ENCODE peak calls at places on chromosomes 4 and X, in ten cellular contexts. I is psoas muscle, L is GM10248, K is left ventricle myocardium inferior, U is progenitor cell of endocrine pancreas, X is suprapubic skin, W is body of pancreas, Z is fibroblast of lung, A is activated B cell treated with CpG ODN at 0.5 μM for 24 hours, D is type B pancreatic cell. F is an unnamed sample.

GRCh38 chr4:8278421-8279287 is 9.1 kb downstream of the HTRA3 start:
- DNase-seq in L (no peak), A (no peak), K (peak; percentile 38), W (no peak), U (no peak), D (no peak), X (peak; percentile 78), I (peak; percentile 65), Z (peak; percentile 85), F (no peak)

GRCh38 chr4:87865960-87866598 is 33.3 kb downstream of the MEPE start:
- DNase-seq in K (no peak), I (no peak), X (no peak), D (no peak), L (no peak), U (no peak), W (no peak), Z (peak; percentile 72), A (no peak), F (no peak)

GRCh38 chr4:105050896-105051295 is 95.8 kb upstream of the TET2 start:
- DNase-seq in K (no peak), U (no peak), L (no peak), D (no peak), I (no peak), Z (peak; percentile 78), X (no peak), A (no peak), W (no peak), F (no peak)

GRCh38 chrX:150683536-150684146 is 9.6 kb upstream of the MTMR1 start:
- DNase-seq in K (no peak), Z (no peak), D (no peak), I (no peak), A (no peak), W (no peak), L (peak; percentile 37), U (no peak), X (no peak), F (no peak)

GRCh38 chr4:13829457-13829856 is 201.9 kb upstream of the BOD1L1 start:
- DNase-seq in I (no peak), A (no peak), X (no peak), U (no peak), D (no peak), L (no peak), Z (no peak), W (no peak), K (no peak), F (no peak)

GRCh38 chr4:79476196-79476595 is 68.2 kb upstream of the GK2 start:
- DNase-seq in W (no peak), I (peak; percentile 49), Z (no peak), D (no peak), L (no peak), K (no peak), A (no peak), U (no peak), X (peak; percentile 62), F (no peak)

GRCh38 chr4:94548571-94548970 is 96.8 kb downstream of the PDLIM5 start:
- DNase-seq in A (no peak), Z (peak; percentile 96), U (no peak), K (no peak), X (no peak), I (peak; percentile 56), W (no peak), L (no peak), D (no peak), F (no peak)

GRCh38 chrX:147343467-147343866 is 528.9 kb upstream of the CXorf51A start:
- DNase-seq in A (no peak), L (no peak), U (no peak), W (no peak), X (no peak), D (no peak), K (no peak), Z (no peak), I (no peak), F (no peak)

GRCh38 chr4:123397276-123398150 is 918 bp downstream of the SPRY1 start:
- DNase-seq in Z (peak; percentile 45), A (peak; percentile 43), K (peak; percentile 46), D (peak; percentile 71), W (peak; percentile 76), X (peak; percentile 78), U (peak; percentile 76), I (peak; percentile 76), L (peak; percentile 32), F (no peak)

GRCh38 chrX:136065044-136065671 is 79.9 kb downstream of the SLC9A6 start:
- DNase-seq in X (no peak), Z (peak; percentile 65), W (no peak), A (no peak), L (no peak), D (no peak), U (no peak), I (peak; percentile 65), K (peak; percentile 59), F (no peak)

GRCh38 chr4:39469429-39470077 is 10.7 kb downstream of the LIAS start:
- DNase-seq in Z (peak; percentile 81), L (peak; percentile 62), D (no peak), X (no peak), K (no peak), W (peak; percentile 61), U (peak; percentile 22), A (no peak), I (no peak), F (no peak)

GRCh38 chr4:13159041-13159620 is 325.0 kb downstream of the RAB28 start:
- DNase-seq in I (no peak), X (no peak), L (no peak), U (no peak), A (no peak), Z (peak; percentile 58), W (no peak), D (no peak), K (no peak), F (no peak)

GRCh38 chr4:126361287-126361686 is 1046.5 kb downstream of the FAT4 start:
- DNase-seq in U (no peak), I (no peak), K (no peak), A (no peak), X (no peak), L (no peak), Z (no peak), D (no peak), W (no peak), F (no peak)

GRCh38 chr4:81724925-81725329 is 253.2 kb upstream of the RASGEF1B start:
- DNase-seq in A (peak; percentile 18), W (peak; percentile 23), Z (no peak), K (peak; percentile 39), X (peak; percentile 81), U (no peak), I (peak; percentile 69), L (peak; percentile 19), D (no peak), F (no peak)

GRCh38 chr4:80202784-80203553 is 5.7 kb downstream of the PRDM8 start:
- DNase-seq in U (no peak), K (no peak), A (peak; percentile 64), W (peak; percentile 52), D (no peak), X (peak; percentile 66), Z (peak; percentile 54), I (no peak), L (peak; percentile 45), F (peak; percentile 79)

GRCh38 chr4:70473691-70474090 is 1.7 kb downstream of the MUC7 start:
- DNase-seq in D (no peak), X (no peak), I (no peak), W (no peak), L (no peak), U (no peak), Z (no peak), K (no peak), A (no peak), F (no peak)

GRCh38 chr4:108060164-108060563 is 70.5 kb downstream of the HADH start:
- DNase-seq in U (no peak), Z (peak; percentile 45), X (no peak), D (no peak), K (no peak), L (no peak), I (no peak), A (no peak), W (peak; percentile 12), F (no peak)
- TF ChIP-seq CTCF in U (peak; percentile 56), Z (peak; percentile 53), X (no peak), D (peak; percentile 66), K (peak; percentile 57), L (peak; percentile 42), I (peak; percentile 21), A (no peak), W (peak; percentile 41), F (peak; percentile 64)

DNA sequence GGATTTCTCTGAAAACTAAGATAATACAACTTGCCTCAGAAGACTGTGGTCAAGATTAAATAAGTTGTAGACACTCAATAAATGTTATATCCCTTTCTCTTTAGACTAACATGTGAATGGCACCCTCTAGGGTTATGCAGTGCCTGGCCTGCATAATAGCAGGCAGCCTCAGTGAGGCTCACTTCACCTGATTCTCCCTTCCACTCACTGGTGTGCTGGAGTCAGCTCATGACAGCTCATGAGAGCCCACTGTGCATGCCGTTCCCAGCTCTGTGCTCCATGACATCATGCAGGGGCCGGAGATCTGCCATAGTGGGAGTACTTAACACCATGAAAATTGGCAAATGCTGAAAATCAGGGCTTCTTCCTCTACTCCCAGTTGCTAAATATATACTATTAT is 64.5 kb downstream of the TEC start:
- DNase-seq in I (no peak), L (no peak), Z (no peak), D (no peak), K (no peak), X (no peak), W (no peak), A (no peak), U (no peak), F (no peak)
- TF ChIP-seq CTCF in I (no peak), L (peak; percentile 36), Z (no peak), D (no peak), K (no peak), X (no peak), W (no peak), A (no peak), U (no peak), F (no peak)

GRCh38 chr4:156971623-156972369 is at the start of gene PDGFC:
- DNase-seq in D (peak; percentile 84), A (no peak), U (peak; percentile 89), I (peak; percentile 86), Z (peak; percentile 84), X (peak; percentile 88), W (peak; percentile 84), K (peak; percentile 79), L (peak; percentile 32), F (peak; percentile 91)
- TF ChIP-seq CTCF in D (peak; percentile 71), A (no peak), U (peak; percentile 77), I (peak; percentile 57), Z (peak; percentile 23), X (no peak), W (peak; percentile 60), K (peak; percentile 63), L (no peak), F (peak; percentile 70)

GRCh38 chr4:38154251-38154650 is 194.1 kb downstream of the PTTG2 start:
- DNase-seq in U (no peak), X (peak; percentile 57), W (peak; percentile 34), I (no peak), L (no peak), A (no peak), D (no peak), K (no peak), Z (no peak), F (no peak)
- TF ChIP-seq CTCF in U (no peak), X (no peak), W (no peak), I (no peak), L (no peak), A (no peak), D (no peak), K (no peak), Z (no peak), F (no peak)

GRCh38 chr4:20760053-20760452 is 59.8 kb downstream of the PACRGL start:
- DNase-seq in A (no peak), U (no peak), Z (no peak), X (no peak), L (no peak), K (no peak), D (no peak), W (no peak), I (no peak), F (no peak)
- TF ChIP-seq CTCF in A (no peak), U (no peak), Z (no peak), X (no peak), L (no peak), K (no peak), D (no peak), W (no peak), I (no peak), F (no peak)